ENCODE peak calls at places on chromosomes 11 and 22, in seven cellular contexts. E is PC-3; K is CD8-positive, alpha-beta T cell; S is testis; O is breast epithelium; N is right lobe of liver; X is MM.1S. W is an unnamed sample.

GRCh38 chr22:48259991-48260670 is 1497.7 kb downstream of the TBC1D22A start:
- DNase-seq in S (no peak), E (no peak), N (no peak), K (no peak), X (peak), O (no peak), W (no peak)

GRCh38 chr11:7858001-7858400 is 61.3 kb upstream of the OR5P2 start:
- DNase-seq in O (no peak), X (no peak), E (no peak), N (no peak), K (no peak), S (no peak), W (no peak)

GRCh38 chr22:45844009-45844408 is 133.0 kb downstream of the WNT7B start:
- DNase-seq in N (no peak), S (no peak), K (no peak), E (no peak), X (no peak), O (no peak), W (no peak)

GRCh38 chr11:78168539-78169477 is 19.6 kb downstream of the KCTD21 start:
- DNase-seq in E (no peak), S (peak), X (no peak), K (no peak), N (peak), O (no peak), W (peak)

GRCh38 chr11:83681045-83681781 is 395.0 kb upstream of the CCDC90B start:
- DNase-seq in X (peak), N (no peak), S (no peak), K (no peak), E (no peak), O (no peak), W (no peak)

GRCh38 chr11:31237819-31238771 is 131.4 kb downstream of the DCDC1 start:
- DNase-seq in N (no peak), X (no peak), K (no peak), S (no peak), O (no peak), E (peak), W (no peak)

GRCh38 chr22:42683599-42684283 is 34.5 kb upstream of the CYB5R3 start:
- DNase-seq in N (no peak), O (no peak), S (no peak), K (no peak), E (no peak), X (no peak), W (no peak)

GRCh38 chr11:16839821-16840220 is 101.4 kb downstream of the C11orf58 start:
- DNase-seq in O (no peak), X (no peak), K (no peak), N (no peak), E (no peak), S (no peak), W (no peak)

GRCh38 chr11:76282786-76283185 is 76.5 kb upstream of the WNT11 start:
- DNase-seq in E (no peak), S (no peak), X (no peak), O (no peak), N (no peak), K (no peak), W (no peak)

GRCh38 chr11:61539009-61539408 is 30.5 kb downstream of the LRRC10B start:
- DNase-seq in S (peak), X (no peak), N (no peak), O (no peak), E (no peak), K (no peak), W (no peak)

GRCh38 chr11:71502871-71503435 is 24.1 kb upstream of the KRTAP5-7 start:
- DNase-seq in S (no peak), K (no peak), N (no peak), O (no peak), X (no peak), E (no peak), W (no peak)

GRCh38 chr22:33512961-33513360 is 407.3 kb downstream of the LARGE1 start:
- DNase-seq in E (no peak), X (no peak), O (no peak), S (no peak), N (no peak), K (no peak), W (no peak)

GRCh38 chr22:44287121-44287693 is 25.5 kb downstream of the SHISAL1 start:
- DNase-seq in O (no peak), K (no peak), N (no peak), S (no peak), E (no peak), X (no peak), W (no peak)

GRCh38 chr11:32224580-32224979 is 133.7 kb downstream of the RCN1 start:
- DNase-seq in K (no peak), E (no peak), S (no peak), N (no peak), O (no peak), X (no peak), W (no peak)

GRCh38 chr22:23418159-23418788 is 161.8 kb downstream of the IGLL1 start:
- DNase-seq in E (no peak), K (no peak), S (no peak), X (no peak), O (no peak), N (no peak), W (no peak)

GRCh38 chr11:38593649-38594048 is 1995.6 kb upstream of the RAG2 start:
- DNase-seq in S (no peak), E (peak), O (no peak), K (no peak), X (no peak), N (no peak), W (no peak)

GRCh38 chr11:124895471-124895971 is 2.1 kb downstream of the ROBO4 start:
- DNase-seq in N (no peak), E (no peak), X (no peak), O (no peak), K (no peak), S (no peak), W (no peak)

GRCh38 chr22:46774456-46775363 is 12.3 kb downstream of the TBC1D22A start:
- DNase-seq in K (no peak), O (no peak), N (no peak), E (no peak), X (no peak), S (no peak), W (peak)

GRCh38 chr11:58829736-58830135 is 14.8 kb downstream of the GLYATL2 start:
- DNase-seq in X (no peak), S (no peak), K (no peak), O (no peak), E (peak), N (no peak), W (no peak)

GRCh38 chr11:43930868-43931716 is 11.3 kb upstream of the C11orf96 start:
- DNase-seq in E (no peak), S (no peak), N (no peak), K (no peak), O (no peak), X (peak), W (no peak)

GRCh38 chr11:64400096-64400495 is 41.1 kb downstream of the RPS6KA4 start:
- DNase-seq in X (no peak), K (no peak), O (no peak), S (no peak), N (no peak), E (peak), W (no peak)

GRCh38 chr11:10659339-10660216 is 34.0 kb downstream of the IRAG1 start:
- DNase-seq in N (no peak), E (peak), O (peak), X (no peak), S (peak), K (no peak), W (peak)

GRCh38 chr11:76724162-76724768 is 53.7 kb upstream of the LRRC32 start:
- DNase-seq in O (no peak), X (no peak), N (no peak), E (no peak), K (no peak), S (no peak), W (no peak)

GRCh38 chr11:115745545-115746265 is 241.5 kb upstream of the CADM1 start:
- DNase-seq in N (no peak), X (no peak), O (no peak), S (no peak), E (no peak), K (no peak), W (no peak)

GRCh38 chr22:48894064-48894671 is 933.5 kb downstream of the BRD1 start:
- DNase-seq in S (no peak), X (no peak), O (no peak), K (no peak), E (no peak), N (no peak), W (no peak)

GRCh38 chr11:19980957-19981669 is 179.2 kb downstream of the DBX1 start:
- DNase-seq in N (no peak), K (no peak), X (no peak), E (no peak), S (no peak), O (no peak), W (no peak)

GRCh38 chr11:117836077-117836960 is 11.8 kb upstream of the FXYD2 start:
- DNase-seq in S (peak), N (no peak), E (no peak), K (no peak), X (no peak), O (no peak), W (no peak)

GRCh38 chr22:50547231-50547851 is 1.6 kb downstream of the KLHDC7B start:
- DNase-seq in K (no peak), X (no peak), O (no peak), N (no peak), S (no peak), E (no peak), W (no peak)

GRCh38 chr11:15923169-15923568 is 433.2 kb downstream of the SOX6 start:
- DNase-seq in K (no peak), S (peak), E (no peak), O (no peak), X (no peak), N (no peak), W (no peak)

GRCh38 chr11:45771942-45772522 is 32.9 kb upstream of the SLC35C1 start:
- DNase-seq in S (peak), N (peak), O (peak), X (peak), K (peak), E (peak), W (peak)

GRCh38 chr11:120471131-120471530 is 40.4 kb upstream of the GRIK4 start:
- DNase-seq in X (no peak), K (no peak), S (no peak), O (no peak), E (peak), N (no peak), W (no peak)

GRCh38 chr11:68956547-68957254 is 24.1 kb downstream of the MRGPRD start:
- DNase-seq in N (no peak), E (no peak), S (no peak), O (no peak), X (no peak), K (no peak), W (no peak)

GRCh38 chr11:101929516-101929915 is 13.2 kb upstream of the ANGPTL5 start:
- DNase-seq in O (no peak), N (no peak), X (no peak), S (no peak), K (no peak), E (no peak), W (no peak)

GRCh38 chr11:102810943-102811528 is 13.1 kb upstream of the MMP1 start:
- DNase-seq in N (no peak), E (peak), S (no peak), O (no peak), X (peak), K (no peak), W (no peak)

GRCh38 chr11:92346220-92346619 is 121.6 kb downstream of the FAT3 start:
- DNase-seq in K (no peak), E (no peak), X (no peak), N (no peak), O (no peak), S (no peak), W (no peak)
- H3K27ac ChIP-seq in K (no peak), E (no peak), X (no peak), N (no peak), O (no peak), S (no peak), W (no peak)

GRCh38 chr11:62755086-62755615 is 1.2 kb upstream of the ZBTB3 start:
- DNase-seq in N (no peak), S (no peak), E (no peak), O (no peak), K (no peak), X (no peak), W (no peak)
- H3K27ac ChIP-seq in N (no peak), S (no peak), E (no peak), O (no peak), K (no peak), X (no peak), W (no peak)

GRCh38 chr11:113859665-113860064 is 15.7 kb downstream of the USP28 start:
- DNase-seq in K (no peak), S (no peak), O (no peak), X (no peak), N (no peak), E (no peak), W (no peak)

GRCh38 chr11:113850188-113850587 is 25.2 kb downstream of the USP28 start:
- DNase-seq in S (no peak), N (no peak), E (no peak), O (no peak), K (no peak), X (no peak), W (no peak)

GRCh38 chr11:113856966-113857759 is 18.2 kb downstream of the USP28 start:
- DNase-seq in O (no peak), E (no peak), N (no peak), X (no peak), S (no peak), K (no peak), W (no peak)

DNA sequence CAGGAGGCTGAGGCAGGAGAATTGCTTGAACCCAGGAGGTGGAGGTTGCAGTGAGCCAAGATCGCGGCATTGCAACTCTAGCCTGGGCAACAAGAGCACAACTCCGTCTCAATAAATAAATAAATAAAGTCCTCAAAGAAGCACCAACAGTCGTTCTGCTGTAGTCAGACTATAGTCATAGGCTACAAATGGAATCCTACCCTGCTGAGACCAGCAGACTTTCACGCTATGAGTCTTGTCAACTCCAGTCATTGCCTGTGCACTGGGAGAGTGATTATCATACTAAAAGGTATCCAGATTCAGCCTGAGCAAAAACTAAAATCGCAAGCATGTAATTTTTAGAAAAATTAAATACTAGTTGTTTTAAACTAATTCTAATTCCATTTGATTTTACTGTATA is 19.6 kb downstream of the USP28 start:
- DNase-seq in X (no peak), S (no peak), O (no peak), K (no peak), N (no peak), E (no peak), W (no peak)
- H3K27ac ChIP-seq in X (no peak), S (no peak), O (no peak), K (no peak), N (no peak), E (no peak), W (no peak)

GRCh38 chr11:828501-829115 is 889 bp downstream of the CRACR2B start:
- DNase-seq in S (no peak), N (no peak), E (no peak), O (no peak), K (no peak), X (no peak), W (no peak)
- H3K27ac ChIP-seq in S (no peak), N (peak), E (no peak), O (peak), K (no peak), X (no peak), W (peak)

GRCh38 chr11:23789200-23789853 is 707.5 kb upstream of the LUZP2 start:
- DNase-seq in N (no peak), X (no peak), O (no peak), S (no peak), E (no peak), K (no peak), W (no peak)

GRCh38 chr11:23789938-23790371 is 706.9 kb upstream of the LUZP2 start:
- DNase-seq in O (no peak), S (no peak), N (no peak), K (no peak), E (peak), X (no peak), W (no peak)
- H3K27ac ChIP-seq in O (no peak), S (no peak), N (no peak), K (no peak), E (peak), X (no peak), W (no peak)

DNA sequence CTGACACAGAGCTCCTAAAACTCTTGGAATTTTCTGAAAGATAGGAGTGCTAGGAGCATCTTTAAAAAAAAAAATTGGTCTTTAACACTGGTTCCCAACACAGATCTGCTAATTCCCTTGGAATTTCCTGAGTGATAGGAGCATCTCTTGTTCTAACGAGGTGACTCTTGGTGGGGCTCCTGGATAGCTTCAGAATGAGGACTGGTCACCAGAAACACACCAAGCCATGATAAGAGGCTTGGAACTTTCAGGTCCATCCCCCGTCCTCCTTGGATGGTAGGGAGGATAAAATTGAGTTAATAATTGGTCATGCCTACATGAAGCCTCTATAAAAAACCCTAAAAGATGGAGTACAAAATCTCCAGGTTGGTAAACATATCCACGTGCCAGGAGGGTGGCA is 64.5 kb upstream of the LDLRAD3 start:
- DNase-seq in X (no peak), N (no peak), S (no peak), E (no peak), K (no peak), O (no peak), W (no peak)
- H3K27ac ChIP-seq in X (no peak), N (no peak), S (no peak), E (no peak), K (no peak), O (no peak), W (no peak)

GRCh38 chr22:36348760-36349159 is 39.0 kb downstream of the MYH9 start:
- DNase-seq in O (no peak), N (no peak), K (no peak), S (no peak), X (no peak), E (no peak), W (no peak)
- H3K27ac ChIP-seq in O (peak), N (no peak), K (peak), S (no peak), X (no peak), E (no peak), W (peak)

W was measured in upper lobe of left lung.